ENCODE peak calls at places on chromosomes 7 and 10, in six cellular contexts. J, U, X, W, R and G are unnamed samples.

GRCh38 chr7:4042402-4042801 is 639.7 kb upstream of the FOXK1 start:
- DNase-seq in W (no peak), J (no peak), X (no peak), R (no peak), U (no peak), G (no peak)

GRCh38 chr10:30028006-30028441 is 31.4 kb downstream of the JCAD start:
- DNase-seq in W (no peak), J (no peak), U (peak), X (peak), R (no peak), G (peak)

GRCh38 chr7:66832531-66833351 is 88.3 kb upstream of the TMEM248 start:
- DNase-seq in U (peak), R (no peak), J (no peak), W (no peak), X (no peak), G (no peak)

GRCh38 chr7:155344618-155345433 is 47.1 kb downstream of the INSIG1 start:
- DNase-seq in U (peak), R (peak), J (peak), X (peak), W (peak), G (peak)

GRCh38 chr7:99372275-99373085 is 2.0 kb upstream of the ARPC1B start:
- DNase-seq in R (no peak), J (peak), U (no peak), X (peak), W (no peak), G (no peak)

GRCh38 chr7:261341-262250 is 28.4 kb upstream of the FOXL3 start:
- DNase-seq in J (no peak), U (peak), R (no peak), X (no peak), W (no peak), G (no peak)

GRCh38 chr10:127853868-127854768 is 38.6 kb downstream of the CLRN3 start:
- DNase-seq in U (peak), R (peak), X (peak), J (peak), W (peak), G (no peak)

GRCh38 chr10:58919927-58920654 is 256.4 kb upstream of the PHYHIPL start:
- DNase-seq in W (no peak), J (peak), R (peak), X (no peak), U (no peak), G (no peak)

GRCh38 chr10:58952747-58953466 is 223.5 kb upstream of the PHYHIPL start:
- DNase-seq in U (peak), X (no peak), J (peak), W (no peak), R (peak), G (no peak)

GRCh38 chr10:71263376-71263775 is 51.0 kb downstream of the UNC5B start:
- DNase-seq in W (no peak), U (no peak), R (no peak), J (no peak), X (no peak), G (no peak)

GRCh38 chr7:14303536-14303935 is 314.1 kb upstream of the ETV1 start:
- DNase-seq in J (peak), W (no peak), R (no peak), U (no peak), X (no peak), G (no peak)

GRCh38 chr7:45240926-45241325 is 83.3 kb downstream of the RAMP3 start:
- DNase-seq in U (no peak), X (no peak), R (no peak), W (no peak), J (no peak), G (peak)

GRCh38 chr7:71900556-71900955 is 511.6 kb downstream of the CALN1 start:
- DNase-seq in R (peak), U (no peak), J (no peak), X (no peak), W (no peak), G (no peak)

GRCh38 chr10:119396008-119396708 is 146.4 kb downstream of the RGS10 start:
- DNase-seq in J (no peak), R (no peak), U (no peak), X (no peak), W (no peak), G (no peak)

GRCh38 chr10:80199828-80200227 is 5.5 kb downstream of the ANXA11 start:
- DNase-seq in R (no peak), J (peak), U (peak), W (no peak), X (no peak), G (no peak)

GRCh38 chr10:47094126-47094525 is 182.9 kb downstream of the PTPN20 start:
- DNase-seq in J (no peak), X (no peak), R (no peak), U (no peak), W (no peak), G (no peak)

GRCh38 chr10:12193193-12193592 is 2.5 kb downstream of the NUDT5 start:
- DNase-seq in J (no peak), X (no peak), R (no peak), W (no peak), U (no peak), G (no peak)

GRCh38 chr10:80104066-80104926 is 25.8 kb downstream of the TMEM254 start:
- DNase-seq in X (no peak), R (no peak), J (no peak), U (no peak), W (no peak), G (no peak)

GRCh38 chr10:18472977-18473376 is 178.4 kb downstream of the NSUN6 start:
- DNase-seq in W (no peak), X (no peak), J (no peak), U (no peak), R (no peak), G (no peak)

GRCh38 chr7:73909996-73910395 is 49.0 kb downstream of the TMEM270 start:
- DNase-seq in X (no peak), W (no peak), U (no peak), R (no peak), J (no peak), G (no peak)

GRCh38 chr7:149716007-149716931 is 57.1 kb downstream of the ZNF467 start:
- DNase-seq in U (no peak), R (no peak), W (no peak), X (no peak), J (no peak), G (no peak)

GRCh38 chr7:118080947-118081346 is 103.0 kb upstream of the LSM8 start:
- DNase-seq in W (peak), R (peak), J (peak), X (no peak), U (peak), G (no peak)

GRCh38 chr10:63757067-63757466 is 235.9 kb downstream of the REEP3 start:
- DNase-seq in X (no peak), J (no peak), W (no peak), R (no peak), U (no peak), G (no peak)

GRCh38 chr10:43679509-43679908 is 30.8 kb upstream of the ZNF32 start:
- DNase-seq in W (no peak), U (peak), J (no peak), X (no peak), R (peak), G (no peak)

GRCh38 chr7:93558705-93559614 is 15.6 kb downstream of the CALCR start:
- DNase-seq in U (no peak), R (peak), W (no peak), X (no peak), J (peak), G (no peak)

GRCh38 chr10:114520453-114520852 is 116.2 kb upstream of the AFAP1L2 start:
- DNase-seq in X (no peak), W (no peak), R (peak), U (no peak), J (peak), G (no peak)

GRCh38 chr7:37552021-37552420 is 103.4 kb upstream of the ELMO1 start:
- DNase-seq in R (no peak), X (no peak), J (no peak), W (no peak), U (no peak), G (no peak)

GRCh38 chr10:91452063-91452462 is 41.9 kb downstream of the HECTD2 start:
- DNase-seq in U (no peak), R (no peak), W (no peak), X (no peak), J (no peak), G (no peak)